ENCODE peak calls at places on chromosomes 4 and X, in eight cellular contexts. One of them, this sample, is unnamed.

GRCh38 chr4:165540206-165540865 is 161.5 kb downstream of the CPE start:
- DNase-seq in A549: no peak
- DNase-seq in suprapubic skin: no peak
- DNase-seq in tibial nerve: no peak
- DNase-seq in HCT116: no peak
- DNase-seq in uterus: no peak
- DNase-seq in right lobe of liver: no peak
- DNase-seq in ovary: no peak
- DNase-seq in this sample: no peak

GRCh38 chrX:16433021-16433420 is 216.9 kb upstream of the S100G start:
- DNase-seq in uterus: no peak
- DNase-seq in HCT116: no peak
- DNase-seq in suprapubic skin: no peak
- DNase-seq in ovary: no peak
- DNase-seq in A549: no peak
- DNase-seq in right lobe of liver: no peak
- DNase-seq in tibial nerve: no peak
- DNase-seq in this sample: no peak

GRCh38 chr4:2363056-2363719 is 55.3 kb downstream of the ZFYVE28 start:
- DNase-seq in right lobe of liver: peak; percentile 88
- DNase-seq in tibial nerve: no peak
- DNase-seq in uterus: no peak
- DNase-seq in A549: no peak
- DNase-seq in suprapubic skin: no peak
- DNase-seq in ovary: peak; percentile 72
- DNase-seq in HCT116: no peak
- DNase-seq in this sample: no peak

GRCh38 chr4:140344111-140344510 is 29.3 kb upstream of the SCOC start:
- DNase-seq in suprapubic skin: no peak
- DNase-seq in right lobe of liver: no peak
- DNase-seq in tibial nerve: no peak
- DNase-seq in ovary: no peak
- DNase-seq in A549: no peak
- DNase-seq in HCT116: no peak
- DNase-seq in uterus: no peak
- DNase-seq in this sample: no peak

GRCh38 chr4:107482546-107482945 is 237.5 kb downstream of the PAPSS1 start:
- DNase-seq in ovary: no peak
- DNase-seq in uterus: no peak
- DNase-seq in right lobe of liver: no peak
- DNase-seq in suprapubic skin: no peak
- DNase-seq in tibial nerve: no peak
- DNase-seq in HCT116: no peak
- DNase-seq in A549: no peak
- DNase-seq in this sample: no peak

GRCh38 chr4:40931238-40931637 is 181.5 kb downstream of the NSUN7 start:
- DNase-seq in suprapubic skin: peak; percentile 8
- DNase-seq in tibial nerve: no peak
- DNase-seq in HCT116: no peak
- DNase-seq in ovary: no peak
- DNase-seq in right lobe of liver: no peak
- DNase-seq in uterus: no peak
- DNase-seq in A549: no peak
- DNase-seq in this sample: no peak

GRCh38 chr4:55947912-55948725 is 626 bp upstream of the CEP135 start:
- DNase-seq in HCT116: peak; percentile 28
- DNase-seq in tibial nerve: peak; percentile 11
- DNase-seq in ovary: no peak
- DNase-seq in A549: peak; percentile 63
- DNase-seq in right lobe of liver: no peak
- DNase-seq in uterus: no peak
- DNase-seq in suprapubic skin: no peak
- DNase-seq in this sample: no peak

GRCh38 chr4:7768736-7769135 is 170.9 kb downstream of the AFAP1 start:
- DNase-seq in A549: no peak
- DNase-seq in ovary: no peak
- DNase-seq in HCT116: no peak
- DNase-seq in suprapubic skin: no peak
- DNase-seq in uterus: no peak
- DNase-seq in right lobe of liver: no peak
- DNase-seq in tibial nerve: no peak
- DNase-seq in this sample: peak; percentile 44

GRCh38 chr4:7434766-7435150 is at the start of gene PSAPL1:
- DNase-seq in A549: peak; percentile 35
- DNase-seq in ovary: peak; percentile 56
- DNase-seq in uterus: no peak
- DNase-seq in HCT116: peak; percentile 16
- DNase-seq in suprapubic skin: no peak
- DNase-seq in right lobe of liver: peak; percentile 60
- DNase-seq in tibial nerve: no peak
- DNase-seq in this sample: peak; percentile 32

GRCh38 chrX:153493085-153493484 is 1.7 kb upstream of the BGN start:
- DNase-seq in A549: no peak
- DNase-seq in tibial nerve: no peak
- DNase-seq in suprapubic skin: no peak
- DNase-seq in uterus: no peak
- DNase-seq in HCT116: no peak
- DNase-seq in right lobe of liver: no peak
- DNase-seq in ovary: no peak
- DNase-seq in this sample: no peak

GRCh38 chrX:78643106-78643505 is 16.0 kb downstream of the RTL3 start:
- DNase-seq in HCT116: no peak
- DNase-seq in A549: no peak
- DNase-seq in right lobe of liver: no peak
- DNase-seq in ovary: no peak
- DNase-seq in tibial nerve: no peak
- DNase-seq in suprapubic skin: no peak
- DNase-seq in uterus: no peak
- DNase-seq in this sample: no peak

GRCh38 chr4:23084559-23085248 is 392.0 kb downstream of the GBA3 start:
- DNase-seq in right lobe of liver: no peak
- DNase-seq in A549: peak; percentile 2
- DNase-seq in uterus: no peak
- DNase-seq in tibial nerve: no peak
- DNase-seq in suprapubic skin: no peak
- DNase-seq in HCT116: no peak
- DNase-seq in ovary: no peak
- DNase-seq in this sample: no peak

GRCh38 chrX:115362334-115363095 is 73.0 kb downstream of the LUZP4 start:
- DNase-seq in ovary: no peak
- DNase-seq in tibial nerve: no peak
- DNase-seq in suprapubic skin: no peak
- DNase-seq in A549: no peak
- DNase-seq in uterus: no peak
- DNase-seq in HCT116: no peak
- DNase-seq in right lobe of liver: no peak
- DNase-seq in this sample: no peak

GRCh38 chrX:18542897-18543296 is 117.5 kb downstream of the CDKL5 start:
- DNase-seq in ovary: no peak
- DNase-seq in suprapubic skin: no peak
- DNase-seq in A549: no peak
- DNase-seq in tibial nerve: no peak
- DNase-seq in uterus: no peak
- DNase-seq in HCT116: no peak
- DNase-seq in right lobe of liver: no peak
- DNase-seq in this sample: no peak

GRCh38 chr4:54063224-54063623 is 1.2 kb downstream of the CHIC2 start:
- DNase-seq in right lobe of liver: no peak
- DNase-seq in uterus: no peak
- DNase-seq in HCT116: no peak
- DNase-seq in suprapubic skin: no peak
- DNase-seq in A549: no peak
- DNase-seq in tibial nerve: no peak
- DNase-seq in ovary: no peak
- DNase-seq in this sample: no peak

GRCh38 chr4:74189331-74190043 is 31.6 kb downstream of the MTHFD2L start:
- DNase-seq in HCT116: peak; percentile 72
- DNase-seq in uterus: no peak
- DNase-seq in tibial nerve: no peak
- DNase-seq in right lobe of liver: no peak
- DNase-seq in suprapubic skin: no peak
- DNase-seq in ovary: no peak
- DNase-seq in A549: peak; percentile 69
- DNase-seq in this sample: no peak

DNA sequence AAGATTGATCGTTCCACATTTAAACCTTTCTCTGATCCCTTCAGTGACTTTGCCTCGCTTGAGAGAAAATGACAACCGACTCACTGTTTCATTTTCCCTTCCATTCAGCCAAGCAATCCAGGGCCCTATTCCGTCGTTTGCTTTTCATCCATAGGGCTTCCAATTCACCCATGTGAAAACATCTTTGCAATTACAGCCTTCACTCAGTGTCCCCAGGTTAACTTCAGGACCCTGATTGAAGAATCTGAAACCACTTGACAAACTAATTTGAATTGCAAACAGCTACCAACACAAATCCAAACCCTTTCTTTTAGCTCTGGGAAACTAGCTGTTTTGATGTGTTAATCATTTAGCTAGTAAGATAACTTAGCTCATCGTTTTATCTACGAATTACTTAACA is 120.2 kb upstream of the FAM9C start:
- DNase-seq in uterus: no peak
- DNase-seq in HCT116: no peak
- DNase-seq in tibial nerve: no peak
- DNase-seq in ovary: no peak
- DNase-seq in right lobe of liver: no peak
- DNase-seq in A549: no peak
- DNase-seq in suprapubic skin: no peak
- DNase-seq in this sample: no peak
- H3K27ac ChIP-seq in uterus: peak overlapping the region; percentile 75
- H3K27ac ChIP-seq in HCT116: no peak overlapping the region
- H3K27ac ChIP-seq in tibial nerve: peak overlapping the region; percentile 19
- H3K27ac ChIP-seq in ovary: no peak overlapping the region
- H3K27ac ChIP-seq in right lobe of liver: peak overlapping the region; percentile 51
- H3K27ac ChIP-seq in A549: peak overlapping the region; percentile 40
- H3K27ac ChIP-seq in suprapubic skin: peak overlapping the region; percentile 5
- H3K27ac ChIP-seq in this sample: peak overlapping the region; percentile 85

GRCh38 chr4:684611-685010 is 4.3 kb downstream of the SLC49A3 start:
- DNase-seq in ovary: no peak
- DNase-seq in tibial nerve: no peak
- DNase-seq in HCT116: no peak
- DNase-seq in A549: no peak
- DNase-seq in uterus: no peak
- DNase-seq in suprapubic skin: no peak
- DNase-seq in right lobe of liver: peak; percentile 34
- DNase-seq in this sample: peak; percentile 52

GRCh38 chr4:682490-683172 is 6.3 kb downstream of the SLC49A3 start:
- DNase-seq in HCT116: no peak
- DNase-seq in tibial nerve: no peak
- DNase-seq in suprapubic skin: peak; percentile 71
- DNase-seq in A549: no peak
- DNase-seq in right lobe of liver: no peak
- DNase-seq in uterus: no peak
- DNase-seq in ovary: peak; percentile 30
- DNase-seq in this sample: peak; percentile 57

GRCh38 chr4:683982-684571 is 4.9 kb downstream of the SLC49A3 start:
- DNase-seq in right lobe of liver: peak; percentile 67
- DNase-seq in HCT116: peak; percentile 51
- DNase-seq in uterus: no peak
- DNase-seq in tibial nerve: peak; percentile 67
- DNase-seq in suprapubic skin: peak; percentile 77
- DNase-seq in ovary: peak; percentile 54
- DNase-seq in A549: peak; percentile 73
- DNase-seq in this sample: peak; percentile 84

GRCh38 chr4:681736-682451 is 7.1 kb downstream of the SLC49A3 start:
- DNase-seq in tibial nerve: no peak
- DNase-seq in ovary: peak; percentile 39
- DNase-seq in suprapubic skin: peak; percentile 82
- DNase-seq in HCT116: no peak
- DNase-seq in uterus: no peak
- DNase-seq in A549: peak; percentile 30
- DNase-seq in right lobe of liver: peak; percentile 60
- DNase-seq in this sample: peak; percentile 74

GRCh38 chr4:683247-683897 is 5.6 kb downstream of the SLC49A3 start:
- DNase-seq in HCT116: no peak
- DNase-seq in ovary: no peak
- DNase-seq in uterus: no peak
- DNase-seq in A549: no peak
- DNase-seq in tibial nerve: no peak
- DNase-seq in right lobe of liver: peak; percentile 29
- DNase-seq in suprapubic skin: no peak
- DNase-seq in this sample: peak; percentile 71
- H3K4me1 ChIP-seq in HCT116: peaks cover 24% of the 10 kb centered on the region
- H3K4me1 ChIP-seq in ovary: no peaks in the 10 kb centered on the region
- H3K4me1 ChIP-seq in uterus: no peaks in the 10 kb centered on the region
- H3K4me1 ChIP-seq in A549: peaks cover 28% of the 10 kb centered on the region
- H3K4me1 ChIP-seq in tibial nerve: peaks cover 16% of the 10 kb centered on the region
- H3K4me1 ChIP-seq in right lobe of liver: peaks cover 4% of the 10 kb centered on the region
- H3K4me1 ChIP-seq in suprapubic skin: peaks cover 67% of the 10 kb centered on the region
- H3K4me1 ChIP-seq in this sample: peaks cover 6% of the 10 kb centered on the region

GRCh38 chrX:131287556-131288179 is 1.4 kb downstream of the IGSF1 start:
- DNase-seq in right lobe of liver: no peak
- DNase-seq in suprapubic skin: no peak
- DNase-seq in A549: no peak
- DNase-seq in tibial nerve: no peak
- DNase-seq in HCT116: no peak
- DNase-seq in ovary: no peak
- DNase-seq in uterus: no peak
- DNase-seq in this sample: no peak
- H3K27ac ChIP-seq in right lobe of liver: no peak overlapping the region
- H3K27ac ChIP-seq in suprapubic skin: no peak overlapping the region
- H3K27ac ChIP-seq in A549: no peak overlapping the region
- H3K27ac ChIP-seq in tibial nerve: no peak overlapping the region
- H3K27ac ChIP-seq in HCT116: no peak overlapping the region
- H3K27ac ChIP-seq in ovary: no peak overlapping the region
- H3K27ac ChIP-seq in uterus: no peak overlapping the region
- H3K27ac ChIP-seq in this sample: no peak overlapping the region

DNA sequence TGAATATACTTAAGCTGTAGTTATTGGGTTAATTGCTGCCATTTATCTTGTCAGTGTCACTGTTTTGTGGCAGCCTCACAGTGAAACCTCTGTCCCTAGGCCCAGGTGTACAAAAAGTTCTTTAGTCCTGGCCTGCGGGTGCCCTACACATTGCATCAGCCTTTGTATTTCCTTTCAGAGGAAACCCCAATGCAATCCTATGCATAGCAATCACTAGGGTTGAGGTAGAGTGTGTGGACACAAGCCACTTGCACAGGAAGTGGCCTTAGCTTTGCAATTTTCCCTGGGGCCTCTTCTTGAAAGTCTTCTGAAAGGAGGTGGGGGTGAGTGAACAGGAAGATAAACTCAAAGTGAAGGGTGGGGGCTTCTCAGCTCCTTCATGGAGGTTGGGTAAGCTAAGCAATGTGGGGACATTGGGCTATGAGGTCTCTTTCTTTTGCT is 27.8 kb downstream of the VSIG4 start:
- DNase-seq in A549: no peak
- DNase-seq in suprapubic skin: no peak
- DNase-seq in tibial nerve: no peak
- DNase-seq in ovary: no peak
- DNase-seq in uterus: no peak
- DNase-seq in right lobe of liver: no peak
- DNase-seq in HCT116: no peak
- DNase-seq in this sample: no peak
- H3K4me1 ChIP-seq in A549: no peaks in the 10 kb centered on the region
- H3K4me1 ChIP-seq in suprapubic skin: no peaks in the 10 kb centered on the region
- H3K4me1 ChIP-seq in tibial nerve: no peaks in the 10 kb centered on the region
- H3K4me1 ChIP-seq in ovary: no peaks in the 10 kb centered on the region
- H3K4me1 ChIP-seq in uterus: no peaks in the 10 kb centered on the region
- H3K4me1 ChIP-seq in right lobe of liver: no peaks in the 10 kb centered on the region
- H3K4me1 ChIP-seq in HCT116: no peaks in the 10 kb centered on the region
- H3K4me1 ChIP-seq in this sample: no peaks in the 10 kb centered on the region

GRCh38 chrX:19863237-19864223 is 23.9 kb downstream of the SH3KBP1 start:
- DNase-seq in suprapubic skin: no peak
- DNase-seq in HCT116: no peak
- DNase-seq in tibial nerve: no peak
- DNase-seq in ovary: no peak
- DNase-seq in right lobe of liver: no peak
- DNase-seq in uterus: no peak
- DNase-seq in A549: no peak
- DNase-seq in this sample: no peak
- H3K27ac ChIP-seq in suprapubic skin: no peak overlapping the region
- H3K27ac ChIP-seq in HCT116: no peak overlapping the region
- H3K27ac ChIP-seq in tibial nerve: no peak overlapping the region
- H3K27ac ChIP-seq in ovary: no peak overlapping the region
- H3K27ac ChIP-seq in right lobe of liver: no peak overlapping the region
- H3K27ac ChIP-seq in uterus: no peak overlapping the region
- H3K27ac ChIP-seq in A549: no peak overlapping the region
- H3K27ac ChIP-seq in this sample: no peak overlapping the region

This sample was measured in right cardiac atrium.